ENCODE peak calls at places on chromosome 12, in five cellular contexts. One of them, this sample, is unnamed.

GRCh38 chr12:16880864-16881285 is 274.9 kb upstream of the LMO3 start:
- DNase-seq in K562: no peak
- DNase-seq in mesenchymal stem cell: no peak
- DNase-seq in GM23248: no peak
- DNase-seq in mesendoderm: peak; percentile 27
- DNase-seq in this sample: peak; percentile 57

GRCh38 chr12:106769078-106769477 is 5.4 kb upstream of the RIC8B start:
- DNase-seq in mesendoderm: peak; percentile 87
- DNase-seq in mesenchymal stem cell: peak; percentile 27
- DNase-seq in GM23248: peak; percentile 23
- DNase-seq in K562: no peak
- DNase-seq in this sample: no peak

GRCh38 chr12:1203735-1204019 is 212.7 kb downstream of the ERC1 start:
- DNase-seq in mesenchymal stem cell: peak; percentile 14
- DNase-seq in mesendoderm: no peak
- DNase-seq in K562: no peak
- DNase-seq in GM23248: no peak
- DNase-seq in this sample: no peak

GRCh38 chr12:96516472-96517417 is 27.4 kb downstream of the CFAP54 start:
- DNase-seq in mesenchymal stem cell: peak; percentile 76
- DNase-seq in K562: peak; percentile 79
- DNase-seq in mesendoderm: peak; percentile 63
- DNase-seq in GM23248: peak; percentile 79
- DNase-seq in this sample: peak; percentile 72

GRCh38 chr12:78088391-78088832 is 257.7 kb downstream of the NAV3 start:
- DNase-seq in mesenchymal stem cell: peak; percentile 63
- DNase-seq in GM23248: peak; percentile 20
- DNase-seq in K562: no peak
- DNase-seq in mesendoderm: no peak
- DNase-seq in this sample: no peak

GRCh38 chr12:68319988-68320623 is 12.1 kb downstream of the MDM1 start:
- DNase-seq in GM23248: peak; percentile 93
- DNase-seq in mesendoderm: no peak
- DNase-seq in K562: peak; percentile 40
- DNase-seq in mesenchymal stem cell: peak; percentile 86
- DNase-seq in this sample: no peak

GRCh38 chr12:131375261-131375971 is 335.5 kb upstream of the SFSWAP start:
- DNase-seq in K562: no peak
- DNase-seq in mesenchymal stem cell: no peak
- DNase-seq in mesendoderm: no peak
- DNase-seq in GM23248: no peak
- DNase-seq in this sample: no peak

GRCh38 chr12:84982888-84983287 is 53.2 kb downstream of the TSPAN19 start:
- DNase-seq in mesendoderm: no peak
- DNase-seq in K562: no peak
- DNase-seq in GM23248: no peak
- DNase-seq in mesenchymal stem cell: no peak
- DNase-seq in this sample: no peak

GRCh38 chr12:5047729-5048128 is 4.0 kb downstream of the KCNA5 start:
- DNase-seq in K562: no peak
- DNase-seq in mesendoderm: no peak
- DNase-seq in GM23248: no peak
- DNase-seq in mesenchymal stem cell: no peak
- DNase-seq in this sample: no peak

GRCh38 chr12:51395283-51396230 is 4.4 kb upstream of the GALNT6 start:
- DNase-seq in K562: peak; percentile 81
- DNase-seq in mesendoderm: peak; percentile 93
- DNase-seq in GM23248: no peak
- DNase-seq in mesenchymal stem cell: no peak
- DNase-seq in this sample: no peak

GRCh38 chr12:122871851-122872785 is 23.8 kb downstream of the VPS37B start:
- DNase-seq in mesendoderm: peak; percentile 98
- DNase-seq in mesenchymal stem cell: peak; percentile 86
- DNase-seq in GM23248: peak; percentile 90
- DNase-seq in K562: no peak
- DNase-seq in this sample: peak; percentile 86

GRCh38 chr12:79685068-79685467 is 5.7 kb downstream of the PAWR start:
- DNase-seq in mesendoderm: no peak
- DNase-seq in K562: no peak
- DNase-seq in GM23248: peak; percentile 76
- DNase-seq in mesenchymal stem cell: peak; percentile 76
- DNase-seq in this sample: no peak

GRCh38 chr12:48008349-48008748 is 4.1 kb upstream of the COL2A1 start:
- DNase-seq in mesendoderm: no peak
- DNase-seq in GM23248: no peak
- DNase-seq in mesenchymal stem cell: no peak
- DNase-seq in K562: no peak
- DNase-seq in this sample: no peak

GRCh38 chr12:48008950-48009349 is 4.7 kb upstream of the COL2A1 start:
- DNase-seq in K562: no peak
- DNase-seq in mesenchymal stem cell: no peak
- DNase-seq in mesendoderm: no peak
- DNase-seq in GM23248: no peak
- DNase-seq in this sample: no peak

GRCh38 chr12:48005750-48006021 is 1.4 kb upstream of the COL2A1 start:
- DNase-seq in mesendoderm: no peak
- DNase-seq in GM23248: no peak
- DNase-seq in K562: no peak
- DNase-seq in mesenchymal stem cell: no peak
- DNase-seq in this sample: no peak

GRCh38 chr12:48004941-48005749 is 869 bp upstream of the COL2A1 start:
- DNase-seq in K562: no peak
- DNase-seq in mesenchymal stem cell: no peak
- DNase-seq in GM23248: no peak
- DNase-seq in mesendoderm: peak; percentile 51
- DNase-seq in this sample: no peak

GRCh38 chr12:48007206-48007605 is 2.9 kb upstream of the COL2A1 start:
- DNase-seq in K562: no peak
- DNase-seq in GM23248: no peak
- DNase-seq in mesenchymal stem cell: no peak
- DNase-seq in mesendoderm: no peak
- DNase-seq in this sample: no peak
- H3K27me3 ChIP-seq in K562: peaks cover 66% of the 10 kb centered on the region
- H3K27me3 ChIP-seq in GM23248: peaks cover 78% of the 10 kb centered on the region
- H3K27me3 ChIP-seq in mesenchymal stem cell: peaks cover 97% of the 10 kb centered on the region
- H3K27me3 ChIP-seq in mesendoderm: peaks cover 69% of the 10 kb centered on the region
- H3K27me3 ChIP-seq in this sample: peaks cover 39% of the 10 kb centered on the region

DNA sequence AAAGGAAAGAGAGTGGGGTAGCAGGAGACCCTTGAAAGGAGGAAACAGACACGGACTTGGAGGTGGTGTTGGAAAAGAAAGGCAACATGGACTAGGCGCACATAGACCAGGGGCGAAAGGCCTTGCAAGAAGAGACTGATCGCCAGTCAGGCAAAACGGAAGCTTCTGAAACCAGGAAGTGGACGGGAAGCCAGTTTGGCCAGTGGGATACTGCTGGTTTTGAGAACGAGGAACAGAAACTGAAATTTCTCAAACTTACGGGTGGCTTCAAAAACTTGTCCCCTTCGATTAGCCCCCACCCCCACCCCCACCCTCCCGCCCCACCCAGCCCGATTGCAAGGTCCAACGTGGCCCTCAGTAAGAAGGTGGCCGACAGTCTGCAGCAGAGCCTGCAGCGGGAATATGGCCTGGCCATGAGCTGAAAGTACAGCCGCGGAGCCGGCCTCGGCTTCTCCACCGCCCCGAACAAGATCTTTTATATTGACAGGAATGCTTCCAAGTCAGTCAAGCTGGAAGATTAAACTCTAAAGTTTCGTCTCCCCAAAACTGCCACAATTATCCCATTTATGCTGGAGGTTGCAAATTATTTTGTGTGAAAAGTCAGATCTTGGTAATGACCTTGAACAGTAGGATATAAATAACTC is 364.7 kb downstream of the BCAT1 start:
- DNase-seq in GM23248: no peak
- DNase-seq in mesenchymal stem cell: no peak
- DNase-seq in mesendoderm: no peak
- DNase-seq in K562: no peak
- DNase-seq in this sample: no peak
- H3K9ac ChIP-seq in GM23248: no peak overlapping the region
- H3K9ac ChIP-seq in mesenchymal stem cell: no peak overlapping the region
- H3K9ac ChIP-seq in mesendoderm: no peak overlapping the region
- H3K9ac ChIP-seq in K562: no peak overlapping the region
- H3K9ac ChIP-seq in this sample: no peak overlapping the region

GRCh38 chr12:93060071-93060665 is 131.1 kb upstream of the EEA1 start:
- DNase-seq in mesendoderm: no peak
- DNase-seq in K562: no peak
- DNase-seq in GM23248: no peak
- DNase-seq in mesenchymal stem cell: no peak
- DNase-seq in this sample: no peak

GRCh38 chr12:93062100-93062419 is 133.0 kb upstream of the EEA1 start:
- DNase-seq in mesendoderm: no peak
- DNase-seq in mesenchymal stem cell: no peak
- DNase-seq in GM23248: no peak
- DNase-seq in K562: no peak
- DNase-seq in this sample: no peak

GRCh38 chr12:93059288-93059687 is 130.2 kb upstream of the EEA1 start:
- DNase-seq in K562: no peak
- DNase-seq in mesenchymal stem cell: no peak
- DNase-seq in GM23248: no peak
- DNase-seq in mesendoderm: no peak
- DNase-seq in this sample: no peak

GRCh38 chr12:93061414-93062099 is 132.5 kb upstream of the EEA1 start:
- DNase-seq in GM23248: peak; percentile 9
- DNase-seq in K562: no peak
- DNase-seq in mesenchymal stem cell: no peak
- DNase-seq in mesendoderm: peak; percentile 77
- DNase-seq in this sample: no peak

GRCh38 chr12:93060666-93061413 is 131.7 kb upstream of the EEA1 start:
- DNase-seq in mesendoderm: peak; percentile 91
- DNase-seq in GM23248: peak; percentile 44
- DNase-seq in K562: peak; percentile 24
- DNase-seq in mesenchymal stem cell: peak; percentile 69
- DNase-seq in this sample: no peak
- H3K4me3 ChIP-seq in mesendoderm: no peak overlapping the region
- H3K4me3 ChIP-seq in GM23248: no peak overlapping the region
- H3K4me3 ChIP-seq in K562: no peak overlapping the region
- H3K4me3 ChIP-seq in mesenchymal stem cell: peak overlapping the region; percentile 62
- H3K4me3 ChIP-seq in this sample: no peak overlapping the region

DNA sequence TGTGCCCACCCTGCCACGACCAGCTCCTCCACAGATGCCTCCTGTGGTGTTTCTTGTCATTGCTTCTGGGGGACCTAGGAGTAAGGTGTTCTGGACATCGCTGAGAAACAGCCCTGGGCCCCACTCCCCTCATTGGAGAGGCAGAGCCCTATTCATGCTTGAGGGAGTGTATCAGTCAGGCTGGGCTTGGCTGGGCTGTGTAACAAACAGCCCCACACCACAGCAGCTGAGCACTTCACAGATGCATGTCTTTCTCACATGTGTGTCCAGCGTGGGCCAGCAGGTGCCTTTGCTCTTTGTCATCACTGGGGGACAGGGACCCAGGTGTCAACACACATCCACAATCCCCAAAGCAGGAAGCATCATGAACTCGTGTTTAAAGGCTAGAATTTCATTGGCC is 65.1 kb upstream of the FBRSL1 start:
- DNase-seq in GM23248: no peak
- DNase-seq in K562: no peak
- DNase-seq in mesendoderm: no peak
- DNase-seq in mesenchymal stem cell: no peak
- DNase-seq in this sample: no peak
- H3K27me3 ChIP-seq in GM23248: peaks cover 73% of the 10 kb centered on the region
- H3K27me3 ChIP-seq in K562: peaks cover 27% of the 10 kb centered on the region
- H3K27me3 ChIP-seq in mesendoderm: peaks cover 2% of the 10 kb centered on the region
- H3K27me3 ChIP-seq in mesenchymal stem cell: peaks cover 95% of the 10 kb centered on the region
- H3K27me3 ChIP-seq in this sample: peaks cover 5% of the 10 kb centered on the region

This sample was measured in colonic mucosa.